ENCODE peak calls at places on chromosomes 4 and X, in seven cellular contexts. P, T, V, L, Y, H and Z are unnamed samples.

GRCh38 chr4:173252024-173252935 is 81.9 kb downstream of the HMGB2 start:
- DNase-seq in P (no peak), T (no peak), V (peak; percentile 8), L (peak; percentile 98), Y (peak; percentile 92), H (peak; percentile 89), Z (no peak)

GRCh38 chrX:147779173-147779572 is 132.5 kb upstream of the FMR1 start:
- DNase-seq in P (no peak), T (no peak), V (no peak), L (no peak), Y (no peak), H (no peak), Z (no peak)

GRCh38 chr4:137495578-137495977 is 36.7 kb downstream of the PCDH18 start:
- DNase-seq in P (no peak), T (no peak), V (no peak), L (no peak), Y (no peak), H (no peak), Z (no peak)

GRCh38 chr4:36280555-36280954 is 861 bp upstream of the DTHD1 start:
- DNase-seq in P (no peak), T (no peak), V (no peak), L (peak; percentile 47), Y (no peak), H (no peak), Z (peak; percentile 54)

GRCh38 chrX:101097546-101098453 is at the start of gene CENPI:
- DNase-seq in P (peak; percentile 84), T (peak; percentile 78), V (peak; percentile 88), L (peak; percentile 97), Y (peak; percentile 73), H (peak; percentile 82), Z (peak; percentile 92)

GRCh38 chrX:68146054-68146453 is 287.2 kb downstream of the OPHN1 start:
- DNase-seq in P (no peak), T (no peak), V (no peak), L (peak; percentile 50), Y (peak; percentile 16), H (peak; percentile 46), Z (no peak)

GRCh38 chrX:151870603-151871002 is 42.1 kb upstream of the MAGEA4 start:
- DNase-seq in P (no peak), T (no peak), V (no peak), L (peak; percentile 73), Y (peak; percentile 55), H (no peak), Z (no peak)

GRCh38 chrX:45801554-45801953 is 600.9 kb upstream of the DIPK2B start:
- DNase-seq in P (no peak), T (peak; percentile 59), V (no peak), L (peak; percentile 33), Y (no peak), H (peak; percentile 38), Z (no peak)

GRCh38 chrX:56797966-56798711 is 69.1 kb downstream of the NBDY start:
- DNase-seq in P (no peak), T (no peak), V (no peak), L (peak; percentile 79), Y (no peak), H (no peak), Z (peak; percentile 23)

GRCh38 chr4:89997171-89997704 is 102.6 kb downstream of the MMRN1 start:
- DNase-seq in P (no peak), T (no peak), V (no peak), L (no peak), Y (no peak), H (no peak), Z (no peak)

GRCh38 chr4:80213117-80213815 is 16.0 kb downstream of the PRDM8 start:
- DNase-seq in P (no peak), T (no peak), V (no peak), L (peak; percentile 41), Y (no peak), H (no peak), Z (no peak)

GRCh38 chrX:107626481-107626880 is 1.8 kb upstream of the PRPS1 start:
- DNase-seq in P (no peak), T (no peak), V (no peak), L (no peak), Y (no peak), H (no peak), Z (no peak)

GRCh38 chrX:64975491-64975890 is 759 bp downstream of the ZC4H2 start:
- DNase-seq in P (peak; percentile 27), T (peak; percentile 2), V (no peak), L (peak; percentile 44), Y (no peak), H (peak; percentile 2), Z (peak; percentile 64)

GRCh38 chr4:107299646-107300045 is 263.5 kb upstream of the DKK2 start:
- DNase-seq in P (no peak), T (no peak), V (no peak), L (peak; percentile 46), Y (no peak), H (no peak), Z (no peak)

GRCh38 chr4:27278615-27279014 is 418.0 kb downstream of the STIM2 start:
- DNase-seq in P (peak; percentile 63), T (no peak), V (no peak), L (peak; percentile 74), Y (no peak), H (peak; percentile 48), Z (peak; percentile 61)

GRCh38 chr4:99323761-99324160 is 2.6 kb upstream of the ADH1B start:
- DNase-seq in P (no peak), T (no peak), V (no peak), L (no peak), Y (peak; percentile 73), H (no peak), Z (no peak)

GRCh38 chr4:3317656-3318211 is 24.9 kb downstream of the RGS12 start:
- DNase-seq in P (no peak), T (no peak), V (no peak), L (no peak), Y (no peak), H (no peak), Z (peak; percentile 40)

GRCh38 chr4:6403400-6403685 is 69.1 kb downstream of the PPP2R2C start:
- DNase-seq in P (no peak), T (no peak), V (no peak), L (no peak), Y (no peak), H (no peak), Z (no peak)

GRCh38 chr4:170978990-170979389 is 834.2 kb upstream of the GALNTL6 start:
- DNase-seq in P (no peak), T (no peak), V (no peak), L (no peak), Y (no peak), H (no peak), Z (no peak)

GRCh38 chr4:2079006-2079405 is 19.9 kb downstream of the NAT8L start:
- DNase-seq in P (no peak), T (no peak), V (no peak), L (no peak), Y (no peak), H (no peak), Z (no peak)

GRCh38 chr4:19025031-19025430 is 1003.5 kb upstream of the LCORL start:
- DNase-seq in P (no peak), T (no peak), V (no peak), L (peak; percentile 50), Y (no peak), H (no peak), Z (no peak)

GRCh38 chr4:127959794-127960193 is 5.2 kb downstream of the MFSD8 start:
- DNase-seq in P (no peak), T (no peak), V (no peak), L (no peak), Y (no peak), H (no peak), Z (no peak)

GRCh38 chr4:163550869-163551267 is 56.4 kb downstream of the TMA16 start:
- DNase-seq in P (no peak), T (no peak), V (no peak), L (no peak), Y (no peak), H (no peak), Z (no peak)

GRCh38 chr4:39961311-39961877 is 16.3 kb downstream of the PDS5A start:
- DNase-seq in P (no peak), T (no peak), V (no peak), L (no peak), Y (no peak), H (no peak), Z (no peak)

GRCh38 chr4:48255130-48255958 is 14.3 kb downstream of the TEC start:
- DNase-seq in P (no peak), T (no peak), V (no peak), L (no peak), Y (no peak), H (no peak), Z (no peak)